ENCODE peak calls at places on chromosomes 6 and 20, in six cellular contexts. W, X, B, Y, G and K are unnamed samples.

GRCh38 chr6:121791396-121792315 is 356.2 kb downstream of the GJA1 start:
- DNase-seq in W (no peak), Y (peak; percentile 44), G (no peak), X (no peak), B (no peak), K (no peak)

GRCh38 chr6:148464319-148465010 is 121.8 kb downstream of the SASH1 start:
- DNase-seq in B (no peak), W (peak; percentile 77), Y (peak; percentile 87), X (peak; percentile 63), G (peak; percentile 77), K (peak; percentile 76)

GRCh38 chr6:21079468-21080048 is 514.0 kb upstream of the SOX4 start:
- DNase-seq in W (no peak), B (no peak), G (no peak), Y (peak; percentile 21), X (no peak), K (no peak)

GRCh38 chr6:40044196-40044595 is 109.9 kb upstream of the MOCS1 start:
- DNase-seq in G (no peak), B (no peak), W (no peak), Y (no peak), X (no peak), K (no peak)

GRCh38 chr6:151058021-151058733 is 181.6 kb upstream of the AKAP12 start:
- DNase-seq in G (no peak), W (no peak), B (no peak), X (no peak), Y (peak; percentile 49), K (no peak)

GRCh38 chr6:15263780-15264374 is 18.0 kb downstream of the JARID2 start:
- DNase-seq in Y (no peak), W (no peak), X (no peak), B (no peak), G (no peak), K (no peak)

GRCh38 chr20:24995741-24996448 is 3.3 kb upstream of the APMAP start:
- DNase-seq in X (no peak), W (no peak), G (peak; percentile 19), B (no peak), Y (peak; percentile 13), K (no peak)

GRCh38 chr6:128494440-128494839 is 26.0 kb downstream of the PTPRK start:
- DNase-seq in Y (no peak), G (no peak), B (no peak), W (no peak), X (no peak), K (no peak)

GRCh38 chr6:42101186-42101657 is 41.2 kb downstream of the C6orf132 start:
- DNase-seq in X (no peak), G (no peak), B (no peak), Y (peak; percentile 60), W (no peak), K (no peak)

GRCh38 chr6:17855381-17855780 is 132.1 kb downstream of the KIF13A start:
- DNase-seq in B (no peak), X (no peak), W (no peak), G (no peak), Y (no peak), K (no peak)

DNA sequence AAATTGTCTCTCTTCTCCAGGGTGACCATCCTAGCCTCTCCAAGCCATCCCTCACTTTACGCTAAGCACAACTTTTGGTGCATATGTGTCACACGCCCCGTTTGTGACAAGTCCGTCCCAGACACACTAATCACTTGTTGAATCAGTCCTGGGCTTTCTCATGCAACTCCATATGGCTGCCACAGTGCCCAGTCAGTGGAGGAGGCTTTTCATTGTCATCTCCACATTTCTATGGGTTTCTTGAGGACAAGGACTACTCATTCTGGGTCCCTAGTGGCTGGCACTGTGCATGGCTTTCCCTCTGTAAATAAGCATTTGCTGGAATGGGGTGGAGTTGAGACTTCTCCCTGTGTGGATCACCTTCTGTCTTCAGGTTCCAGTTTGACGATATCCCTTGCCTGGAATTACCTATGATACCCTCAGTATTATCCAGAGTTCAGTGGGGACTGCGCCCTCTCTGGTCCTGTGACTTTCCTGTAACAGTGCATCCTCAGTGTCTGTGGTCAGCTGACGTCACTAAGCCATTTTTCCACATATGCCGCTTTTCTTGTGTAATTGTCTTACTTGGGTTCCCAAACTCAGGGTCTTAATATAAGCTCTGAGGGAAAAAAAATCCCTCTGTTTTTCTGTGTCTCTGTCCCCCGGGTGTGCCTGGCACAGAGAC is 59.8 kb upstream of the MYL9 start:
- DNase-seq in Y (no peak), G (no peak), W (no peak), X (no peak), B (no peak), K (no peak)
- TF ChIP-seq CTCF in Y (no peak), G (no peak), W (peak; percentile 6), X (no peak), B (no peak), K (peak; percentile 24)

GRCh38 chr20:13355386-13355785 is 134.3 kb downstream of the ISM1 start:
- DNase-seq in B (no peak), W (no peak), X (no peak), Y (no peak), G (no peak), K (no peak)
- TF ChIP-seq CTCF in B (no peak), W (no peak), X (no peak), Y (no peak), G (no peak), K (no peak)

DNA sequence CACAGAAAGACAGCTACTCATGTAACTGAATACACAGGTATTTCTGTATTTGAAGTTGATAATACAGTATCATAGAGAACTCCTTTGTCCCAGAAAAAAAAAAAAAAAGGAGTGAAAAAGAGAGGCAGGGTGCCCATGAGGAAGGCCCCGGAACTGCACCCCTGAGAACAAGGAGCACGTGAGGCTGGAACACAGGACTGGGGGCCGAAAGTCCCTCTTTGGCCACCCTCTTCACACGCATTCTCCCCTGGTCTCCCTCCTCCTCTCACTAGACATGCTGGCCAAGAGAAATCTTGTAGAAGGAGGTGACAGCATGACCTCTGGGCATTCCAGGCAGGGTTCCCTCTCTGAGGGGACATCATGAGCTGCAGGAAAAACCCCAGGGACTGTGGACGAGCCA is 62.7 kb upstream of the TRAF3IP2 start:
- DNase-seq in Y (no peak), X (no peak), W (peak; percentile 20), G (no peak), B (no peak), K (no peak)
- TF ChIP-seq CTCF in Y (peak; percentile 31), X (peak; percentile 39), W (peak; percentile 47), G (no peak), B (no peak), K (peak; percentile 60)

DNA sequence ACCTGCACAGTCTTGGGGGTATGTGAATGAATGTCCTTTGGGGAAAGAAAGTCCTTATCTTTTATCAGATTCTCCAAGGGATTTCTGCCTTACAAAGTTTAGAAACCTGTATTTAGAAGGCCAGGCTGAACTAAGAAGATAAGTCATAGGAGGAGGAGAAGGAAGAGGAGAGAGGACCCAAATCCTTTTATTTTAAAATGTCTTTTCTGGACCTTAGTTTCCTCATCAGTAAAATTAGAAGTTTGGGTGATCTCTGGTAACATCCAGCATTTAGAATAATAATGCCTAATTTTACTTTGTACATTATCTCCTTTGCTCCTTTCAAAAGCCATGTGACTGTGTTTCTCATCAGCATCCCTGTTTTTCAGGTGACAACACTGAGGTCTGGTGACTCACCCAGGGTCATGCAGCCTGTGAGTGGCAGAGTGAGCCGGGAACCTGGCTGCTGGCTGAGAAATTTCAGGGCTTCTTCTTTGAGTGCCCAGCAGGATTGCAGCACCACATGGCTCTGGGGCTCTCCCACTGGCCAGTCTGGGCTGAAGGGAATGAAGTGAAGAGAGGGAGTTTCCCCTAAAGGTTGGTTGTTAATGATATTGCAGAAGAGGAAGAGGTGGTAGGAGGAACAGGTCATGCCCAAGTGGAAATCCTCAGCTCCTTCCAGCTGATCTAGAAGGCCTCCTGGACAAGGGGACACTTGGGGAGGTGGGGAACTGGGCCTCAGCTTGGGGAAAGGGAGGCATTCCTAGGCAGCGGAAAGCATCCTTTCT is 34.0 kb downstream of the VEGFA start:
- DNase-seq in X (peak; percentile 88), G (no peak), B (no peak), W (no peak), Y (peak; percentile 33), K (no peak)
- TF ChIP-seq CTCF in X (no peak), G (no peak), B (no peak), W (no peak), Y (no peak), K (no peak)

GRCh38 chr20:63819224-63819917 is 11.7 kb downstream of the ZBTB46 start:
- DNase-seq in Y (no peak), X (no peak), W (no peak), B (no peak), G (no peak), K (no peak)
- TF ChIP-seq CTCF in Y (peak; percentile 19), X (no peak), W (no peak), B (no peak), G (no peak), K (peak; percentile 37)

DNA sequence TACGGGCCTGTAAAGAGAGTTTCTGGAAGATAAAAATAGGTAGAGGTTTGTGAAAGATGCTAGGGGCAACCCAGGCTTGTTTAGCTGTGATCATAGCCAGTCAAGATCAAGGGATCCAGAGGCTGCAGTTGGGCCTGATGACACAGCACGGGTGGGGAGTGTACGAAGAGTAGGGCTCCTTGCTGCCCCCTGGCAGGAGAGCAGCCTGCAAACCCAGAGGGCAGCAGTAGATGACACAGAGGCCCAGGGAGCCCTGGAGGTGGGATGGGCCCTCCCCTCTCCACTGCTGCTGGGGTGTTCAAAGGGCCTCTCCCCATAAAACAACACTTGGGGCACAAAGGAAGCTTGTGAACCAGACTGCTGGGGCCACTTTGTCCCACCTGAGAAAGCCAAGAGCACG is 47.2 kb downstream of the VEGFA start:
- DNase-seq in W (peak; percentile 36), X (no peak), Y (peak; percentile 23), B (no peak), G (peak; percentile 72), K (no peak)
- TF ChIP-seq CTCF in W (no peak), X (peak; percentile 50), Y (peak; percentile 31), B (no peak), G (no peak), K (peak; percentile 22)

DNA sequence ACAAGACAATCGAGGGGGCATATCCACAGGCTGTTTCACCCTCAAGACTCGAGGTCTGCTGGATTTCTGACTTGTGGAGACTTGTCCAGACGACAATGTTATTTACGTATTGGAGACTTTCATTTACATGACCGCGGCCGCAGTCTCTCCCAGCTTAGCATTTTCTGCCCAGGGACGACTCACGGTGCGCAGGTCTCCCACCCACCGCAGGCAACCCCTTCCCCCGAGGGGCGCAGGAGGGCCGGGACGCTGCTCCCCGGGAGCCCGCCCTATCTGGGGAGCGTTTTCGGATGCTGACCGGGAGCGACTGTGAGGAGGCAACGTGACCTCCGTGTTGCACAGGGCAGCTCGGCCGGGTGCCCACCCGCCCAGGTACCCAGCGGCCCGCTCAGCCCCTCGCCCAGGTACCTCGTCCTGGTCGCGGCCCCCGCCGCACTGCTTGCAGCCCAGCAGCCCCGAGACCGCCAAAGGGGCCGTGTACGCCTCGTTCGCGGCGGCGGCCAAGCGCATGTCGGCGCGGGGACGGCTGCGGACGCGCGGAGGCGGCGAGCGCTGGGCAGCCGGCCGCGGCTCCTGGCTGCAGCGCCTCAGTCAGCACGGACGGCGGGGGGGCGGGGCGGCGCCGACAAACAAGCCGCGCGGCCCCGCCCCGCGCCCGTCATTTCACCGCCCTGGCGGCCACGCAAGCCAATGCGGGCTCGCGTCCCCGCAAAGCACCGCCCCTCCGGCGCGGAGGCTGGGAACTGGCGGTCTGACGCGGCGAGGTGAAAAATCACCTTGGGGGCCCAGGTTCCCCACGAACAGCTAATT is 85.5 kb downstream of the SESN1 start:
- DNase-seq in W (peak; percentile 96), Y (peak; percentile 86), X (peak; percentile 75), G (peak; percentile 95), B (peak; percentile 92), K (peak; percentile 78)
- TF ChIP-seq CTCF in W (peak; percentile 41), Y (no peak), X (no peak), G (no peak), B (no peak), K (peak; percentile 46)

GRCh38 chr6:67933278-67933677 is 701.8 kb upstream of the ADGRB3 start:
- DNase-seq in B (no peak), W (peak; percentile 12), Y (no peak), X (no peak), G (no peak), K (no peak)
- TF ChIP-seq CTCF in B (no peak), W (no peak), Y (peak; percentile 9), X (no peak), G (no peak), K (no peak)